ENCODE peak calls at places on chromosomes 7 and 10, in seven cellular contexts. One of them, this sample, is unnamed.

GRCh38 chr7:6637544-6638229 is 569 bp downstream of the ZNF316 start:
- DNase-seq in AG04450: no peak
- DNase-seq in posterior cingulate gyrus: no peak
- DNase-seq in thoracic aorta: no peak
- DNase-seq in neural crest cell: peak; percentile 30
- DNase-seq in T-cell: peak; percentile 40
- DNase-seq in upper lobe of left lung: peak; percentile 89
- DNase-seq in this sample: peak; percentile 27

GRCh38 chr10:69769395-69769989 is 32.2 kb upstream of the COL13A1 start:
- DNase-seq in AG04450: peak; percentile 33
- DNase-seq in posterior cingulate gyrus: no peak
- DNase-seq in thoracic aorta: peak; percentile 36
- DNase-seq in neural crest cell: no peak
- DNase-seq in T-cell: no peak
- DNase-seq in upper lobe of left lung: no peak
- DNase-seq in this sample: no peak

GRCh38 chr10:10128387-10128786 is 889.3 kb upstream of the CELF2 start:
- DNase-seq in AG04450: no peak
- DNase-seq in posterior cingulate gyrus: no peak
- DNase-seq in thoracic aorta: no peak
- DNase-seq in neural crest cell: no peak
- DNase-seq in T-cell: no peak
- DNase-seq in upper lobe of left lung: no peak
- DNase-seq in this sample: no peak

GRCh38 chr7:16078076-16078952 is 343.0 kb downstream of the CRPPA start:
- DNase-seq in AG04450: peak; percentile 23
- DNase-seq in posterior cingulate gyrus: no peak
- DNase-seq in thoracic aorta: no peak
- DNase-seq in neural crest cell: peak; percentile 47
- DNase-seq in T-cell: no peak
- DNase-seq in upper lobe of left lung: no peak
- DNase-seq in this sample: no peak

GRCh38 chr10:101780187-101780817 is 2.9 kb downstream of the NPM3 start:
- DNase-seq in AG04450: no peak
- DNase-seq in posterior cingulate gyrus: no peak
- DNase-seq in thoracic aorta: no peak
- DNase-seq in neural crest cell: no peak
- DNase-seq in T-cell: no peak
- DNase-seq in upper lobe of left lung: no peak
- DNase-seq in this sample: no peak

GRCh38 chr10:50992972-50993766 is 81.1 kb upstream of the PRKG1 start:
- DNase-seq in AG04450: peak; percentile 80
- DNase-seq in posterior cingulate gyrus: no peak
- DNase-seq in thoracic aorta: no peak
- DNase-seq in neural crest cell: no peak
- DNase-seq in T-cell: no peak
- DNase-seq in upper lobe of left lung: peak; percentile 64
- DNase-seq in this sample: no peak

GRCh38 chr10:43068136-43068395 is 8.8 kb upstream of the RET start:
- DNase-seq in AG04450: no peak
- DNase-seq in posterior cingulate gyrus: no peak
- DNase-seq in thoracic aorta: no peak
- DNase-seq in neural crest cell: no peak
- DNase-seq in T-cell: no peak
- DNase-seq in upper lobe of left lung: no peak
- DNase-seq in this sample: no peak

GRCh38 chr10:80090120-80090519 is 11.7 kb downstream of the TMEM254 start:
- DNase-seq in AG04450: no peak
- DNase-seq in posterior cingulate gyrus: no peak
- DNase-seq in thoracic aorta: no peak
- DNase-seq in neural crest cell: no peak
- DNase-seq in T-cell: no peak
- DNase-seq in upper lobe of left lung: no peak
- DNase-seq in this sample: no peak

GRCh38 chr10:127881262-127881661 is 11.5 kb downstream of the CLRN3 start:
- DNase-seq in AG04450: no peak
- DNase-seq in posterior cingulate gyrus: no peak
- DNase-seq in thoracic aorta: no peak
- DNase-seq in neural crest cell: no peak
- DNase-seq in T-cell: no peak
- DNase-seq in upper lobe of left lung: peak; percentile 43
- DNase-seq in this sample: no peak

GRCh38 chr7:88090671-88091070 is 129.2 kb downstream of the SRI start:
- DNase-seq in AG04450: no peak
- DNase-seq in posterior cingulate gyrus: no peak
- DNase-seq in thoracic aorta: no peak
- DNase-seq in neural crest cell: no peak
- DNase-seq in T-cell: no peak
- DNase-seq in upper lobe of left lung: no peak
- DNase-seq in this sample: no peak

This sample was measured in T follicular helper cell.